ENCODE peak calls at places on chromosomes 11 and 22, in six cellular contexts. N is K562, G is GM12891, O is GM12878, Y is HepG2, E is H1. B is an unnamed sample.

GRCh38 chr22:31872209-31872608 is 72.1 kb upstream of the YWHAH start:
- DNase-seq in N (peak; percentile 76), G (no peak), O (no peak), Y (peak; percentile 33), E (no peak), B (no peak)

GRCh38 chr11:107740256-107740655 is 28.4 kb upstream of the SLN start:
- DNase-seq in N (no peak), G (no peak), O (no peak), Y (no peak), E (no peak), B (no peak)

GRCh38 chr22:40363059-40363458 is 7.3 kb upstream of the SGSM3 start:
- DNase-seq in N (no peak), G (no peak), O (no peak), Y (no peak), E (no peak), B (no peak)

GRCh38 chr11:68312780-68313573 is 586 bp downstream of the LRP5 start:
- DNase-seq in N (peak; percentile 39), G (peak; percentile 55), O (no peak), Y (no peak), E (no peak), B (peak; percentile 67)

GRCh38 chr11:73463359-73463758 is 87.2 kb downstream of the RELT start:
- DNase-seq in N (no peak), G (no peak), O (no peak), Y (no peak), E (no peak), B (no peak)

GRCh38 chr22:50148991-50149721 is 21.4 kb upstream of the PANX2 start:
- DNase-seq in N (peak; percentile 81), G (peak; percentile 94), O (peak; percentile 35), Y (peak; percentile 46), E (peak; percentile 57), B (peak; percentile 95)

GRCh38 chr11:32316846-32317525 is 118.4 kb downstream of the WT1 start:
- DNase-seq in N (no peak), G (no peak), O (no peak), Y (no peak), E (no peak), B (no peak)

GRCh38 chr22:29146771-29147170 is 58.9 kb upstream of the EMID1 start:
- DNase-seq in N (no peak), G (no peak), O (no peak), Y (no peak), E (no peak), B (no peak)

GRCh38 chr11:114291381-114291780 is 4.8 kb upstream of the NNMT start:
- DNase-seq in N (no peak), G (no peak), O (no peak), Y (no peak), E (no peak), B (no peak)

GRCh38 chr11:9568854-9569587 is 4.4 kb upstream of the WEE1 start:
- DNase-seq in N (peak; percentile 44), G (no peak), O (no peak), Y (peak; percentile 97), E (no peak), B (no peak)

GRCh38 chr11:13682212-13682611 is 13.7 kb downstream of the FAR1 start:
- DNase-seq in N (no peak), G (no peak), O (no peak), Y (no peak), E (no peak), B (no peak)

GRCh38 chr11:103525069-103525468 is 415.8 kb downstream of the DYNC2H1 start:
- DNase-seq in N (no peak), G (no peak), O (no peak), Y (no peak), E (no peak), B (no peak)

GRCh38 chr11:123373754-123374621 is 56.1 kb upstream of the GRAMD1B start:
- DNase-seq in N (no peak), G (no peak), O (no peak), Y (no peak), E (no peak), B (no peak)

GRCh38 chr22:49305215-49305965 is 522.3 kb downstream of the BRD1 start:
- DNase-seq in N (peak; percentile 63), G (peak; percentile 76), O (no peak), Y (peak; percentile 27), E (peak; percentile 38), B (peak; percentile 46)

GRCh38 chr11:118443590-118444218 is 7.4 kb downstream of the KMT2A start:
- DNase-seq in N (no peak), G (no peak), O (peak; percentile 48), Y (no peak), E (no peak), B (no peak)

GRCh38 chr11:44851496-44851895 is 99.2 kb downstream of the TP53I11 start:
- DNase-seq in N (no peak), G (no peak), O (no peak), Y (no peak), E (no peak), B (no peak)

GRCh38 chr11:30914143-30914762 is 328.1 kb upstream of the MPPED2 start:
- DNase-seq in N (peak; percentile 14), G (no peak), O (no peak), Y (peak; percentile 16), E (peak; percentile 58), B (peak; percentile 1)

GRCh38 chr22:41929158-41929896 is 2.7 kb upstream of the TNFRSF13C start:
- DNase-seq in N (no peak), G (no peak), O (no peak), Y (no peak), E (no peak), B (no peak)

GRCh38 chr22:50246242-50247175 is 1.7 kb upstream of the TUBGCP6 start:
- DNase-seq in N (no peak), G (no peak), O (no peak), Y (peak; percentile 39), E (no peak), B (no peak)

DNA sequence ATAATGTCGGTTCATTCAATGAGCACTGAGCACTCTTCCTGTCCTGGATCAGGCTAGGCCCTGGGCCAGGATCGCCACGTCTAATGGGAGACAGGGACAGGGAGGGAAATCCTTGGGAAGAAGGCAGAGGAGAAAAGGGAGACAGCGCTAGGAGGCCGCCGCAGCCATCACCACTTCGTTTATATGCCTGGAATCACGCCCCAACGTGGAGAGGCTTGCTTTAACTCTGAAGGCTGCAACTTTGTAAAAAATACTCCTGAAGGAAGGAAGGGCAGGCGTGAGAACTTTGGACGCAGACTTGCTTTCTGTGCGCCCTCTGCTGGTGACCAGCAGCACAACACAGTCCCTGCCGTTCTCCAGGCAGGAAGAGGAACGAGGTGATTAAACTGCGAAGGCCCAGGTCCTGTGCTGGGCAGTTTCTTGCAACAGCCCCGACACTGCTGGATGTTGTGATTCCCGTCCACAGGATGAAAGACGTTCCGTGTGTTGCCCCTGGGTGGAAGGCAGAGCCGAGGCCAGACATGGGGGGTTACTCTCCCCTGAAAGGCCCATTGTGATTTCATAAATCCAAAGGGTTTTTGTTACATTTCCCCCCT is 22.1 kb downstream of the RIBC2 start:
- DNase-seq in N (peak; percentile 80), G (peak; percentile 75), O (peak; percentile 35), Y (peak; percentile 75), E (peak; percentile 74), B (peak; percentile 57)
- TF ChIP-seq POLR2A in N (no peak), G (no peak), O (no peak), Y (no peak), E (no peak), B (no peak)

GRCh38 chr11:65599955-65600246 is 4.3 kb upstream of the KCNK7 start:
- DNase-seq in N (no peak), G (no peak), O (no peak), Y (no peak), E (no peak), B (no peak)
- TF ChIP-seq POLR2AphosphoS5 in N (no peak), G (no peak), O (no peak), Y (no peak), E (no peak), B (no peak)

GRCh38 chr11:22342599-22343138 is 4.5 kb downstream of the SLC17A6 start:
- DNase-seq in N (no peak), G (no peak), O (no peak), Y (no peak), E (no peak), B (no peak)

GRCh38 chr11:22341582-22341919 is 3.4 kb downstream of the SLC17A6 start:
- DNase-seq in N (no peak), G (no peak), O (no peak), Y (no peak), E (no peak), B (no peak)

GRCh38 chr11:22340803-22341581 is 2.8 kb downstream of the SLC17A6 start:
- DNase-seq in N (no peak), G (no peak), O (no peak), Y (no peak), E (no peak), B (no peak)

GRCh38 chr11:22346283-22346682 is 8.1 kb downstream of the SLC17A6 start:
- DNase-seq in N (no peak), G (no peak), O (no peak), Y (no peak), E (no peak), B (no peak)

GRCh38 chr11:22343411-22344032 is 5.3 kb downstream of the SLC17A6 start:
- DNase-seq in N (no peak), G (no peak), O (no peak), Y (no peak), E (no peak), B (no peak)
- TF ChIP-seq TAF1 in N (no peak), G (no peak), O (no peak), Y (no peak), E (no peak), B (no peak)

GRCh38 chr11:17353228-17354021 is 1.8 kb downstream of the NCR3LG1 start:
- DNase-seq in N (peak; percentile 89), G (peak; percentile 29), O (peak; percentile 8), Y (peak; percentile 90), E (no peak), B (peak; percentile 24)
- TF ChIP-seq POLR2A in N (peak; percentile 88), G (no peak), O (no peak), Y (peak; percentile 80), E (no peak), B (no peak)

GRCh38 chr22:25357056-25357455 is 137.6 kb downstream of the CRYBB2 start:
- DNase-seq in N (no peak), G (no peak), O (no peak), Y (no peak), E (no peak), B (no peak)
- TF ChIP-seq POLR2AphosphoS5 in N (no peak), G (no peak), O (no peak), Y (no peak), E (no peak), B (no peak)